ENCODE peak calls at places on chromosomes 2 and 18, in six cellular contexts. One of them, this sample, is unnamed.

GRCh38 chr2:150889141-150889540 is 372.5 kb downstream of the RBM43 start:
- DNase-seq in neural progenitor cell: no peak
- DNase-seq in GM23248: peak; percentile 76
- DNase-seq in PC-3: no peak
- DNase-seq in HCT116: no peak
- DNase-seq in hepatocyte: no peak
- DNase-seq in this sample: no peak

GRCh38 chr18:4017479-4017878 is 437.6 kb downstream of the DLGAP1 start:
- DNase-seq in neural progenitor cell: peak; percentile 52
- DNase-seq in GM23248: peak; percentile 20
- DNase-seq in PC-3: peak; percentile 14
- DNase-seq in HCT116: peak; percentile 38
- DNase-seq in hepatocyte: peak; percentile 45
- DNase-seq in this sample: peak; percentile 34

GRCh38 chr2:230602562-230603230 is 109.9 kb upstream of the CAB39 start:
- DNase-seq in neural progenitor cell: no peak
- DNase-seq in GM23248: no peak
- DNase-seq in PC-3: no peak
- DNase-seq in HCT116: no peak
- DNase-seq in hepatocyte: no peak
- DNase-seq in this sample: peak; percentile 74

GRCh38 chr2:83650156-83650555 is 808.9 kb downstream of the SUCLG1 start:
- DNase-seq in neural progenitor cell: no peak
- DNase-seq in GM23248: peak; percentile 22
- DNase-seq in PC-3: no peak
- DNase-seq in HCT116: no peak
- DNase-seq in hepatocyte: no peak
- DNase-seq in this sample: no peak

GRCh38 chr18:649341-649740 is 8.1 kb upstream of the TYMS start:
- DNase-seq in neural progenitor cell: no peak
- DNase-seq in GM23248: no peak
- DNase-seq in PC-3: peak; percentile 89
- DNase-seq in HCT116: no peak
- DNase-seq in hepatocyte: no peak
- DNase-seq in this sample: no peak

GRCh38 chr18:80067321-80067720 is 33.1 kb downstream of the RBFA start:
- DNase-seq in neural progenitor cell: no peak
- DNase-seq in GM23248: no peak
- DNase-seq in PC-3: no peak
- DNase-seq in HCT116: no peak
- DNase-seq in hepatocyte: no peak
- DNase-seq in this sample: no peak

GRCh38 chr2:159585607-159586006 is 30.7 kb downstream of the BAZ2B start:
- DNase-seq in neural progenitor cell: no peak
- DNase-seq in GM23248: no peak
- DNase-seq in PC-3: no peak
- DNase-seq in HCT116: no peak
- DNase-seq in hepatocyte: no peak
- DNase-seq in this sample: no peak

GRCh38 chr2:217393585-217394032 is 533.7 kb upstream of the TNP1 start:
- DNase-seq in neural progenitor cell: no peak
- DNase-seq in GM23248: peak; percentile 93
- DNase-seq in PC-3: peak; percentile 9
- DNase-seq in HCT116: no peak
- DNase-seq in hepatocyte: peak; percentile 9
- DNase-seq in this sample: no peak

GRCh38 chr2:72919414-72920316 is 2.3 kb downstream of the EMX1 start:
- DNase-seq in neural progenitor cell: peak; percentile 85
- DNase-seq in GM23248: peak; percentile 32
- DNase-seq in PC-3: no peak
- DNase-seq in HCT116: no peak
- DNase-seq in hepatocyte: no peak
- DNase-seq in this sample: no peak

GRCh38 chr2:72921866-72922265 is 4.5 kb downstream of the EMX1 start:
- DNase-seq in neural progenitor cell: no peak
- DNase-seq in GM23248: no peak
- DNase-seq in PC-3: no peak
- DNase-seq in HCT116: no peak
- DNase-seq in hepatocyte: no peak
- DNase-seq in this sample: no peak

GRCh38 chr2:72923833-72924352 is 6.6 kb downstream of the EMX1 start:
- DNase-seq in neural progenitor cell: peak; percentile 61
- DNase-seq in GM23248: no peak
- DNase-seq in PC-3: no peak
- DNase-seq in HCT116: no peak
- DNase-seq in hepatocyte: peak; percentile 40
- DNase-seq in this sample: no peak

GRCh38 chr2:72920317-72921087 is 3.2 kb downstream of the EMX1 start:
- DNase-seq in neural progenitor cell: peak; percentile 90
- DNase-seq in GM23248: peak; percentile 57
- DNase-seq in PC-3: no peak
- DNase-seq in HCT116: no peak
- DNase-seq in hepatocyte: peak; percentile 48
- DNase-seq in this sample: no peak

GRCh38 chr2:72921088-72921851 is 4.0 kb downstream of the EMX1 start:
- DNase-seq in neural progenitor cell: no peak
- DNase-seq in GM23248: no peak
- DNase-seq in PC-3: no peak
- DNase-seq in HCT116: no peak
- DNase-seq in hepatocyte: no peak
- DNase-seq in this sample: no peak
- TF ChIP-seq EZH2 in neural progenitor cell: no peak
- TF ChIP-seq EZH2 in GM23248: no peak
- TF ChIP-seq EZH2 in PC-3: no peak
- TF ChIP-seq EZH2 in HCT116: no peak
- TF ChIP-seq EZH2 in hepatocyte: peak; percentile 2
- TF ChIP-seq EZH2 in this sample: no peak

GRCh38 chr2:214220251-214220650 is 190.6 kb upstream of the VWC2L start:
- DNase-seq in neural progenitor cell: no peak
- DNase-seq in GM23248: no peak
- DNase-seq in PC-3: no peak
- DNase-seq in HCT116: no peak
- DNase-seq in hepatocyte: no peak
- DNase-seq in this sample: no peak

GRCh38 chr2:214217599-214217998 is 193.3 kb upstream of the VWC2L start:
- DNase-seq in neural progenitor cell: peak; percentile 5
- DNase-seq in GM23248: no peak
- DNase-seq in PC-3: no peak
- DNase-seq in HCT116: no peak
- DNase-seq in hepatocyte: no peak
- DNase-seq in this sample: no peak

DNA sequence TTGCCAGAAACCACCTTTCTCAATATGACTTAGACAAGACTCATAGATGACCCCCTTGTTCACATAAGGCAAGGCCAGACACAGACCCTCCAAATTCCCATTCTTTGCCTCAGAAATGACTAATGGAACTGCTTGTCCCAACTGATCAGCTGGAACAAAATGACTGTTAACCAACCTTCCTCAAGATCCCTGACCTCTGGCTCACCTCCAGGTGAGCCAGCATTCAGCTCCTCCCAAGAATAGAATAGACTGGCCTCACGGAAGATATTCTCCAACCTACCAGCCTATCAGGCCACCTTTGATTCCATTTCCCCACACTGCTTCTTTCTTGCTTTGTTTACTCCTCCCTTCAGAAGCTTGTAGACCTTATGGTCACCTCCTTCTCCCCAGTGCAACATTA is 195.7 kb upstream of the VWC2L start:
- DNase-seq in neural progenitor cell: no peak
- DNase-seq in GM23248: no peak
- DNase-seq in PC-3: peak; percentile 4
- DNase-seq in HCT116: no peak
- DNase-seq in hepatocyte: no peak
- DNase-seq in this sample: no peak
- TF ChIP-seq EZH2phosphoT487 in neural progenitor cell: no peak
- TF ChIP-seq EZH2phosphoT487 in GM23248: no peak
- TF ChIP-seq EZH2phosphoT487 in PC-3: no peak
- TF ChIP-seq EZH2phosphoT487 in HCT116: no peak
- TF ChIP-seq EZH2phosphoT487 in hepatocyte: no peak
- TF ChIP-seq EZH2phosphoT487 in this sample: no peak

GRCh38 chr18:57429607-57430165 is 5.5 kb upstream of the ONECUT2 start:
- DNase-seq in neural progenitor cell: peak; percentile 83
- DNase-seq in GM23248: no peak
- DNase-seq in PC-3: no peak
- DNase-seq in HCT116: no peak
- DNase-seq in hepatocyte: no peak
- DNase-seq in this sample: peak; percentile 29
- TF ChIP-seq EZH2 in neural progenitor cell: no peak
- TF ChIP-seq EZH2 in GM23248: no peak
- TF ChIP-seq EZH2 in PC-3: no peak
- TF ChIP-seq EZH2 in HCT116: no peak
- TF ChIP-seq EZH2 in hepatocyte: no peak
- TF ChIP-seq EZH2 in this sample: no peak

DNA sequence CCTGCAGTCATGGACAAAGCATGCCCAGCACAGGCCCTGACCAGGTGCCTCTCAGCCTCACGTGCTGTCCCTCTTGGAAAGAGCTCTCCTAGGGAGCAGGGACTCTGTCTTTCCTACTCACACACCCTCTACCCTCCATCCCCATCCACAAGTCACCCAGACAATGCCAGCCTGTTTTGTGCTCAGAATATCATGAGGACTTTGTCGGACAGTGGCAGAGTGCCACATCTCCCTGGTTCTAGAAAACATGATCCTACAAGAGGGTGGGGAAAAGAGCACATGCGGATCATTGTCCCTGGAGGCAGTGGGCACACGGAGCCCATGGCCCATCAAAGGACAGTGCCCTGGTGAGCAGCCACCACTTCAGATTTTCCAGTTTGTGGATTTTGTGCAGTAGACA is 3.7 kb upstream of the MAL start:
- DNase-seq in neural progenitor cell: no peak
- DNase-seq in GM23248: no peak
- DNase-seq in PC-3: no peak
- DNase-seq in HCT116: no peak
- DNase-seq in hepatocyte: no peak
- DNase-seq in this sample: no peak
- TF ChIP-seq EZH2phosphoT487 in neural progenitor cell: no peak
- TF ChIP-seq EZH2phosphoT487 in GM23248: no peak
- TF ChIP-seq EZH2phosphoT487 in PC-3: no peak
- TF ChIP-seq EZH2phosphoT487 in HCT116: no peak
- TF ChIP-seq EZH2phosphoT487 in hepatocyte: no peak
- TF ChIP-seq EZH2phosphoT487 in this sample: no peak

GRCh38 chr2:232485333-232485756 is 2.3 kb downstream of the ECEL1 start:
- DNase-seq in neural progenitor cell: no peak
- DNase-seq in GM23248: no peak
- DNase-seq in PC-3: no peak
- DNase-seq in HCT116: no peak
- DNase-seq in hepatocyte: no peak
- DNase-seq in this sample: no peak
- TF ChIP-seq EZH2 in neural progenitor cell: no peak
- TF ChIP-seq EZH2 in GM23248: peak; percentile 67
- TF ChIP-seq EZH2 in PC-3: no peak
- TF ChIP-seq EZH2 in HCT116: no peak
- TF ChIP-seq EZH2 in hepatocyte: no peak
- TF ChIP-seq EZH2 in this sample: no peak

GRCh38 chr2:237860273-237860935 is 981 bp downstream of the RAMP1 start:
- DNase-seq in neural progenitor cell: no peak
- DNase-seq in GM23248: no peak
- DNase-seq in PC-3: no peak
- DNase-seq in HCT116: no peak
- DNase-seq in hepatocyte: no peak
- DNase-seq in this sample: no peak
- TF ChIP-seq EZH2phosphoT487 in neural progenitor cell: no peak
- TF ChIP-seq EZH2phosphoT487 in GM23248: no peak
- TF ChIP-seq EZH2phosphoT487 in PC-3: no peak
- TF ChIP-seq EZH2phosphoT487 in HCT116: no peak
- TF ChIP-seq EZH2phosphoT487 in hepatocyte: no peak
- TF ChIP-seq EZH2phosphoT487 in this sample: no peak

This sample was measured in MM.1S.